ENCODE peak calls at places on chromosome 21, in seven cellular contexts. One of them, this sample, is unnamed.

GRCh38 chr21:40457741-40458140 is 389.2 kb downstream of the DSCAM start:
- DNase-seq in neural progenitor cell: no peak
- DNase-seq in fibroblast of villous mesenchyme: no peak
- DNase-seq in GM23338: no peak
- DNase-seq in hepatocyte: no peak
- DNase-seq in cardiac muscle cell: no peak
- DNase-seq in pancreas: no peak
- DNase-seq in this sample: no peak

GRCh38 chr21:26570203-26570602 is 2.9 kb downstream of the CYYR1 start:
- DNase-seq in cardiac muscle cell: no peak
- DNase-seq in hepatocyte: no peak
- DNase-seq in GM23338: peak; percentile 43
- DNase-seq in fibroblast of villous mesenchyme: no peak
- DNase-seq in neural progenitor cell: peak; percentile 6
- DNase-seq in pancreas: no peak
- DNase-seq in this sample: no peak

GRCh38 chr21:36163780-36164426 is 7.3 kb downstream of the DOP1B start:
- DNase-seq in fibroblast of villous mesenchyme: no peak
- DNase-seq in cardiac muscle cell: no peak
- DNase-seq in hepatocyte: no peak
- DNase-seq in neural progenitor cell: no peak
- DNase-seq in pancreas: no peak
- DNase-seq in GM23338: no peak
- DNase-seq in this sample: no peak

GRCh38 chr21:45183852-45184251 is 103.8 kb downstream of the POFUT2 start:
- DNase-seq in neural progenitor cell: no peak
- DNase-seq in GM23338: no peak
- DNase-seq in hepatocyte: no peak
- DNase-seq in cardiac muscle cell: no peak
- DNase-seq in fibroblast of villous mesenchyme: peak; percentile 67
- DNase-seq in pancreas: no peak
- DNase-seq in this sample: no peak

GRCh38 chr21:45819478-45820170 is 161.9 kb upstream of the COL6A1 start:
- DNase-seq in pancreas: no peak
- DNase-seq in GM23338: no peak
- DNase-seq in hepatocyte: peak; percentile 6
- DNase-seq in neural progenitor cell: no peak
- DNase-seq in fibroblast of villous mesenchyme: no peak
- DNase-seq in cardiac muscle cell: no peak
- DNase-seq in this sample: no peak

GRCh38 chr21:14453339-14453738 is 70.4 kb upstream of the HSPA13 start:
- DNase-seq in pancreas: no peak
- DNase-seq in cardiac muscle cell: no peak
- DNase-seq in GM23338: no peak
- DNase-seq in hepatocyte: peak; percentile 6
- DNase-seq in fibroblast of villous mesenchyme: no peak
- DNase-seq in neural progenitor cell: no peak
- DNase-seq in this sample: no peak

GRCh38 chr21:37208056-37208705 is 59.0 kb downstream of the VPS26C start:
- DNase-seq in hepatocyte: no peak
- DNase-seq in cardiac muscle cell: no peak
- DNase-seq in neural progenitor cell: no peak
- DNase-seq in pancreas: peak; percentile 22
- DNase-seq in GM23338: no peak
- DNase-seq in fibroblast of villous mesenchyme: no peak
- DNase-seq in this sample: peak; percentile 84

GRCh38 chr21:35226302-35226701 is 177.2 kb upstream of the RUNX1 start:
- DNase-seq in GM23338: no peak
- DNase-seq in neural progenitor cell: peak; percentile 38
- DNase-seq in hepatocyte: no peak
- DNase-seq in fibroblast of villous mesenchyme: peak; percentile 68
- DNase-seq in pancreas: no peak
- DNase-seq in cardiac muscle cell: no peak
- DNase-seq in this sample: no peak

GRCh38 chr21:44880762-44881585 is 7.5 kb upstream of the PTTG1IP start:
- DNase-seq in GM23338: no peak
- DNase-seq in hepatocyte: no peak
- DNase-seq in cardiac muscle cell: peak; percentile 80
- DNase-seq in neural progenitor cell: no peak
- DNase-seq in fibroblast of villous mesenchyme: peak; percentile 59
- DNase-seq in pancreas: no peak
- DNase-seq in this sample: peak; percentile 53

DNA sequence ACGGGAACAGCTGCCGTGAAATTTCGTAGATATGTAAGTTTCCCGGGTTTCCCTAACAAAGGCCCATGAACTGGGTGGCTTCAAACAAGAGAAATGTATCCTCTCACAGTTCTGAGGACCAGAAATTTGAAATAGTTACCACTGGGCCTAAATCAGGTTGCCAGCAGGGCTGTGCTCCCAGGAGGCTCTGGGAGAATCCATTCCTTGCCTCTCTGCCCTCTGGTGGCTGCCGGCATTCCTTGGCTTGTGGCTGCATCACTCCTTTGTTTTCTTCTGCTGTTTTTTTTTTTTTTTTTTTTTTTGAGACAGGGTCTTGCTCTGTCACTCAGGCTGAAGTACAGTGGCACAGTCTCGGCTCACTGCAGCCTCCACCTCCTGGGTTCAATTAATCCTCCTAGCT is 23.7 kb downstream of the UMODL1 start:
- DNase-seq in hepatocyte: no peak
- DNase-seq in GM23338: no peak
- DNase-seq in fibroblast of villous mesenchyme: no peak
- DNase-seq in cardiac muscle cell: no peak
- DNase-seq in neural progenitor cell: no peak
- DNase-seq in pancreas: no peak
- DNase-seq in this sample: no peak
- TF ChIP-seq CTCF in hepatocyte: no peak
- TF ChIP-seq CTCF in GM23338: no peak
- TF ChIP-seq CTCF in fibroblast of villous mesenchyme: no peak
- TF ChIP-seq CTCF in cardiac muscle cell: no peak
- TF ChIP-seq CTCF in neural progenitor cell: no peak
- TF ChIP-seq CTCF in pancreas: no peak
- TF ChIP-seq CTCF in this sample: no peak

GRCh38 chr21:25459365-25459764 is 147.9 kb downstream of the MRPL39 start:
- DNase-seq in neural progenitor cell: no peak
- DNase-seq in GM23338: no peak
- DNase-seq in pancreas: no peak
- DNase-seq in fibroblast of villous mesenchyme: no peak
- DNase-seq in cardiac muscle cell: no peak
- DNase-seq in hepatocyte: no peak
- DNase-seq in this sample: no peak

GRCh38 chr21:25458484-25458883 is 148.8 kb downstream of the MRPL39 start:
- DNase-seq in hepatocyte: no peak
- DNase-seq in neural progenitor cell: no peak
- DNase-seq in GM23338: no peak
- DNase-seq in cardiac muscle cell: no peak
- DNase-seq in fibroblast of villous mesenchyme: no peak
- DNase-seq in pancreas: no peak
- DNase-seq in this sample: no peak

GRCh38 chr21:25461730-25462129 is 145.6 kb downstream of the MRPL39 start:
- DNase-seq in hepatocyte: no peak
- DNase-seq in neural progenitor cell: no peak
- DNase-seq in cardiac muscle cell: no peak
- DNase-seq in fibroblast of villous mesenchyme: no peak
- DNase-seq in pancreas: no peak
- DNase-seq in GM23338: no peak
- DNase-seq in this sample: no peak

GRCh38 chr21:25457946-25458345 is 149.3 kb downstream of the MRPL39 start:
- DNase-seq in hepatocyte: no peak
- DNase-seq in pancreas: no peak
- DNase-seq in cardiac muscle cell: no peak
- DNase-seq in neural progenitor cell: no peak
- DNase-seq in GM23338: no peak
- DNase-seq in fibroblast of villous mesenchyme: no peak
- DNase-seq in this sample: no peak

DNA sequence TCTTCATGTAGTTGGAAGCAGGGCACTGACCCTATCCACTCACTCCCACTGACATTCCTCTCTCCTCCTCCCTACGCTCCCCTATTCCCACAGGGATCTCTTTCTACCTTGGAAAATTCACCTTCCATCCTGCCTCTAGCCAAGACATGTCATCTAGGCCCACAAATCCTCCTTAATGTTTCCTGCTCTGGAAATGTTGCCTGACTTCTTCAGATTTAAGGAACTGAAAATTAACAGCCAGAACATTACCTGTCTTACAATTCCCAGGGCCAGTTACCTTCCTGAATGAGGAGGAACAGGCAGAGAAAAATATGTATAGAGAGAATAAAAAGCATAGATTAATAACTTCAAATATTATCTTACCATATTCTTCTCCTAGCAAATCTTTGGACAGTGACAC is 147.3 kb downstream of the MRPL39 start:
- DNase-seq in hepatocyte: no peak
- DNase-seq in GM23338: no peak
- DNase-seq in fibroblast of villous mesenchyme: no peak
- DNase-seq in neural progenitor cell: no peak
- DNase-seq in cardiac muscle cell: no peak
- DNase-seq in pancreas: no peak
- DNase-seq in this sample: no peak
- TF ChIP-seq CTCF in hepatocyte: no peak
- TF ChIP-seq CTCF in GM23338: no peak
- TF ChIP-seq CTCF in fibroblast of villous mesenchyme: no peak
- TF ChIP-seq CTCF in neural progenitor cell: no peak
- TF ChIP-seq CTCF in cardiac muscle cell: no peak
- TF ChIP-seq CTCF in pancreas: no peak
- TF ChIP-seq CTCF in this sample: no peak

GRCh38 chr21:39037807-39038405 is 145.3 kb downstream of the PSMG1 start:
- DNase-seq in fibroblast of villous mesenchyme: no peak
- DNase-seq in pancreas: no peak
- DNase-seq in hepatocyte: no peak
- DNase-seq in GM23338: peak; percentile 72
- DNase-seq in cardiac muscle cell: no peak
- DNase-seq in neural progenitor cell: peak; percentile 16
- DNase-seq in this sample: no peak
- TF ChIP-seq CTCF in fibroblast of villous mesenchyme: no peak
- TF ChIP-seq CTCF in pancreas: no peak
- TF ChIP-seq CTCF in hepatocyte: no peak
- TF ChIP-seq CTCF in GM23338: peak; percentile 75
- TF ChIP-seq CTCF in cardiac muscle cell: no peak
- TF ChIP-seq CTCF in neural progenitor cell: peak; percentile 42
- TF ChIP-seq CTCF in this sample: peak; percentile 13

GRCh38 chr21:28587748-28588147 is 404.9 kb downstream of the LTN1 start:
- DNase-seq in hepatocyte: no peak
- DNase-seq in GM23338: no peak
- DNase-seq in cardiac muscle cell: no peak
- DNase-seq in neural progenitor cell: no peak
- DNase-seq in pancreas: no peak
- DNase-seq in fibroblast of villous mesenchyme: peak; percentile 27
- DNase-seq in this sample: no peak

GRCh38 chr21:28592205-28592845 is 400.4 kb downstream of the LTN1 start:
- DNase-seq in cardiac muscle cell: no peak
- DNase-seq in pancreas: no peak
- DNase-seq in fibroblast of villous mesenchyme: no peak
- DNase-seq in neural progenitor cell: no peak
- DNase-seq in GM23338: no peak
- DNase-seq in hepatocyte: no peak
- DNase-seq in this sample: no peak

GRCh38 chr21:28588997-28589396 is 403.7 kb downstream of the LTN1 start:
- DNase-seq in neural progenitor cell: no peak
- DNase-seq in fibroblast of villous mesenchyme: no peak
- DNase-seq in GM23338: no peak
- DNase-seq in cardiac muscle cell: no peak
- DNase-seq in pancreas: no peak
- DNase-seq in hepatocyte: no peak
- DNase-seq in this sample: no peak

GRCh38 chr21:28590026-28590425 is 402.7 kb downstream of the LTN1 start:
- DNase-seq in GM23338: no peak
- DNase-seq in pancreas: no peak
- DNase-seq in hepatocyte: no peak
- DNase-seq in fibroblast of villous mesenchyme: no peak
- DNase-seq in cardiac muscle cell: no peak
- DNase-seq in neural progenitor cell: no peak
- DNase-seq in this sample: no peak

GRCh38 chr21:28590722-28591121 is 402.0 kb downstream of the LTN1 start:
- DNase-seq in GM23338: peak; percentile 82
- DNase-seq in neural progenitor cell: peak; percentile 34
- DNase-seq in pancreas: no peak
- DNase-seq in hepatocyte: no peak
- DNase-seq in cardiac muscle cell: no peak
- DNase-seq in fibroblast of villous mesenchyme: no peak
- DNase-seq in this sample: no peak
- TF ChIP-seq CTCF in GM23338: peak; percentile 45
- TF ChIP-seq CTCF in neural progenitor cell: no peak
- TF ChIP-seq CTCF in pancreas: no peak
- TF ChIP-seq CTCF in hepatocyte: no peak
- TF ChIP-seq CTCF in cardiac muscle cell: no peak
- TF ChIP-seq CTCF in fibroblast of villous mesenchyme: no peak
- TF ChIP-seq CTCF in this sample: no peak

GRCh38 chr21:38293765-38294164 is 37.0 kb downstream of the KCNJ15 start:
- DNase-seq in GM23338: no peak
- DNase-seq in pancreas: no peak
- DNase-seq in cardiac muscle cell: no peak
- DNase-seq in neural progenitor cell: no peak
- DNase-seq in fibroblast of villous mesenchyme: no peak
- DNase-seq in hepatocyte: peak; percentile 18
- DNase-seq in this sample: no peak
- TF ChIP-seq CTCF in GM23338: no peak
- TF ChIP-seq CTCF in pancreas: no peak
- TF ChIP-seq CTCF in cardiac muscle cell: no peak
- TF ChIP-seq CTCF in neural progenitor cell: no peak
- TF ChIP-seq CTCF in fibroblast of villous mesenchyme: no peak
- TF ChIP-seq CTCF in hepatocyte: no peak
- TF ChIP-seq CTCF in this sample: no peak

DNA sequence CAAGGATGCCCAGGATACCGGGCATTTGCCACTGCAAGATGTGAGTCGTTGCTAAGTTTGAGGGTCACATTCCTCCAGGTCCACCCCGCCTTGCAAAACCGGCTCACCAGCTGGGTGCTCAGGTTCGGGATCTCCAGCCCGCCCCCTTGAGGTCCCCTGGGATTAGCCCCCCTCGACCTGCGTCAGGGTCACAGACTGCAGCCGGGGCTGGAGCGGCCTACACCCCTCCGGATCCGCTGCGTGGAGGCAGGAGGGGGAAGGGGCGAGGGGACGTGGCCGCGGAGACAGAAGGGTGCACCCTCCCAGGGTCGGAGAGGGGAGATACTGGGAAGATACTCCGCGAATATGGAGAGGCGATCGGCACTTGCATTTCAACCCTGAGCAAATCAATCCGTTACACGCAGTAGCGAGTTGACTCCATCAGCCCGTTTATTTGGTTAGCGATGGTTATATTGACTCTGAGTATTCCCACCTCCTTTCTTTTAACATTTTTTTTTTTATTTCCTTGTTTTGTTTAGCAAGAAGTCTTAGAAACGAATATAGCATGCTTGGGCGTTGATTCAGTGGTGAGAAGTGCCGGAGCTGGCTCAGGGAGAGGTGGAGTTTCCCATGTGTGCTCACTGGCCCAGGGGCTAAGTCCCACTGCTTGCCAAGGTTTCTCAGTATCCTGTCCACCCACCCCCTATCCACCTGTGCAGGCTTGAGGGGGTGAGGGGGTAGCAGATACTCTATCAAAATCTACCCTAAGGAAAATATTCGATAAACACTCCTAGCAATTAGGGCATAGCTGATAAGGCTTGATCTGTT is 983 bp downstream of the IFNAR2 start:
- DNase-seq in GM23338: peak; percentile 86
- DNase-seq in neural progenitor cell: peak; percentile 77
- DNase-seq in cardiac muscle cell: peak; percentile 58
- DNase-seq in fibroblast of villous mesenchyme: peak; percentile 45
- DNase-seq in pancreas: peak; percentile 36
- DNase-seq in hepatocyte: peak; percentile 61
- DNase-seq in this sample: peak; percentile 76
- TF ChIP-seq CTCF in GM23338: peak; percentile 50
- TF ChIP-seq CTCF in neural progenitor cell: peak; percentile 49
- TF ChIP-seq CTCF in cardiac muscle cell: peak; percentile 6
- TF ChIP-seq CTCF in fibroblast of villous mesenchyme: peak; percentile 17
- TF ChIP-seq CTCF in pancreas: no peak
- TF ChIP-seq CTCF in hepatocyte: peak; percentile 20
- TF ChIP-seq CTCF in this sample: peak; percentile 25